ENCODE peak calls at places on chromosomes 12 and 14, in six cellular contexts. Z, U, L, G, H and O are unnamed samples.

GRCh38 chr12:113196996-113197395 is 11.5 kb downstream of the RITA1 start:
- DNase-seq in G (peak), L (peak), U (peak), Z (peak), H (no peak), O (peak)

GRCh38 chr12:132145334-132145733 is 1.1 kb downstream of the NOC4L start:
- DNase-seq in U (no peak), G (no peak), L (no peak), H (no peak), Z (no peak), O (no peak)

GRCh38 chr12:53660064-53660463 is 15.8 kb downstream of the ATP5MC2 start:
- DNase-seq in L (peak), U (no peak), G (no peak), Z (no peak), H (no peak), O (no peak)

GRCh38 chr12:3896851-3897351 is 23.7 kb upstream of the PARP11 start:
- DNase-seq in L (no peak), G (no peak), U (no peak), H (no peak), Z (no peak), O (no peak)

GRCh38 chr14:47596860-47597259 is 78.5 kb downstream of the MDGA2 start:
- DNase-seq in G (no peak), L (no peak), H (no peak), U (no peak), Z (no peak), O (no peak)

GRCh38 chr14:88380405-88380804 is 5.1 kb upstream of the SPATA7 start:
- DNase-seq in G (no peak), H (no peak), Z (no peak), U (peak), L (no peak), O (peak)

GRCh38 chr12:76784600-76785051 is 20.7 kb downstream of the ZDHHC17 start:
- DNase-seq in H (no peak), L (no peak), U (no peak), Z (no peak), G (no peak), O (peak)

GRCh38 chr12:29830391-29830790 is 46.6 kb upstream of the TMTC1 start:
- DNase-seq in L (no peak), G (no peak), U (no peak), H (no peak), Z (no peak), O (no peak)

GRCh38 chr12:104702565-104703139 is 245.9 kb downstream of the CHST11 start:
- DNase-seq in L (no peak), U (no peak), H (no peak), G (no peak), Z (no peak), O (no peak)

GRCh38 chr12:97875064-97875463 is 412.5 kb downstream of the RMST start:
- DNase-seq in G (no peak), L (no peak), H (no peak), U (no peak), Z (no peak), O (no peak)
- TF ChIP-seq BHLHE40 in G (no peak), L (no peak), H (no peak), U (no peak), Z (no peak), O (no peak)

GRCh38 chr14:33773205-33774030 is 177.5 kb downstream of the EGLN3 start:
- DNase-seq in Z (no peak), L (no peak), H (no peak), U (no peak), G (no peak), O (no peak)
- TF ChIP-seq BHLHE40 in Z (no peak), L (no peak), H (no peak), U (no peak), G (no peak), O (no peak)

DNA sequence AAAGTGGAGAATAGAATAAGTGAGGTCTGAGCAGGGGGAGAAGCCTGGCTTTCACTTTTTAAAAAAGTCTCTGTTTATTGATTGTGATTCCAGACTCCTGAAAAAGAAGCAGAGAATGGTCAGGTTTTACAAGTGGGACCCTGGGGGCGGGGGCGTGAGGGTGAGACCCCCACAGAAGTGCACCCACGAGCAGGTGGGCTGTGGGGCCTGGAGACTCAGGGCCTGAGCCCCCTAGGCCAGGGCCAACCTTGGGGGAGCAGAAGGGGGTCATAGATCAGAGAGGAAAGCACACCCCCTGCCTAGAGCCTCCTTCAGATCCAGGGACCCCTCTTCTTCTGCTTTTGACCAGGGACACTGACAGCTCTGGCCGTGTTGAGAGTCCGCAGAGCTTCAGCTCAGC is 180.3 kb downstream of the ADGRD1 start:
- DNase-seq in G (no peak), Z (no peak), U (no peak), L (no peak), H (no peak), O (no peak)
- TF ChIP-seq BHLHE40 in G (no peak), Z (no peak), U (no peak), L (no peak), H (no peak), O (no peak)

DNA sequence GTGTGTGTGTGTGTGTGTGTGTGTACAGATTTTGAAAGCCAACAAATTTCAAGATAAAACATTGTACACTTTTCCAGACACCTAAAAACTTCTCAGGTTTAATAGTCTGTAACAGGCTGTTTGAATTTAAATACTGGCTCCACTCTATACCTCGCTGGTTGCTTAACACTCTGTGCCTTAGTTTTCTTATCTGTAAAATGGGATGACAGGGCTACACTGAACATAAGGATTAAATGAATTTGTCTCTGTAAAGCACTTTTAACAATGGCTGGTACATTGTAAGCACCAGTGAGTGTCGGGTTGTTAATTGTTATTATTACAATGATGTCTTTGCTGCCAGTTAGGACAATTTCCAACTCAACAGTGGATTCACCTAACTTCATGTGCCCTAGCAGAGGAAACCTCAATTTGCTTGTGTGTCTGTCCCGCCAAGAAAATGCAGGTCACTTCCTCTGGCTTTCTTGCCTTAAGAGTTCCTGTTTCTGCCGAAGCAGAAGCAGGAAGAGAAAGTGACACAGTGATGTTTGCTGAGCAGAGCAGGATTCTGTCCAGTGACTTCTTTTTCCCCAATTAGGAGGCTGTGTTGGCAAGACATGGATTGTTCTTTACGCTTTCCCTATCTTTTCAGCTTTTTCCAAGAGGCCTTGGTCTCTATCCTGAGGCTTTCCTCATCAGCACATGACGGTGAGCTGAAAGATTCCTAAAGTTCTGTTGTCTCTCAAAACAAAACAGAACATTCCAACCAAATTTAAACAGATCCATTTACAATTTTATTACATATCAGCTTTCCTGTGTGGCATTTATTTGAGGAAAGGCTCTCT is 154.1 kb upstream of the ATP2B1 start:
- DNase-seq in L (peak), H (peak), Z (no peak), G (no peak), U (no peak), O (no peak)
- TF ChIP-seq BHLHE40 in L (no peak), H (peak), Z (no peak), G (no peak), U (no peak), O (no peak)

GRCh38 chr12:50082644-50083043 is 2.5 kb upstream of the SMARCD1 start:
- DNase-seq in H (no peak), Z (no peak), L (no peak), G (peak), U (no peak), O (no peak)
- TF ChIP-seq BHLHE40 in H (no peak), Z (no peak), L (no peak), G (no peak), U (no peak), O (no peak)

GRCh38 chr12:127393896-127394295 is 873.1 kb upstream of the TMEM132C start:
- DNase-seq in L (no peak), G (no peak), Z (no peak), U (no peak), H (no peak), O (peak)

GRCh38 chr12:127388985-127389384 is 878.0 kb upstream of the TMEM132C start:
- DNase-seq in U (no peak), L (no peak), Z (no peak), H (no peak), G (no peak), O (no peak)

GRCh38 chr12:127386723-127387122 is 880.2 kb upstream of the TMEM132C start:
- DNase-seq in L (no peak), Z (no peak), H (no peak), U (no peak), G (no peak), O (no peak)

GRCh38 chr12:127393460-127393859 is 873.5 kb upstream of the TMEM132C start:
- DNase-seq in L (no peak), Z (no peak), G (no peak), H (no peak), U (no peak), O (no peak)

DNA sequence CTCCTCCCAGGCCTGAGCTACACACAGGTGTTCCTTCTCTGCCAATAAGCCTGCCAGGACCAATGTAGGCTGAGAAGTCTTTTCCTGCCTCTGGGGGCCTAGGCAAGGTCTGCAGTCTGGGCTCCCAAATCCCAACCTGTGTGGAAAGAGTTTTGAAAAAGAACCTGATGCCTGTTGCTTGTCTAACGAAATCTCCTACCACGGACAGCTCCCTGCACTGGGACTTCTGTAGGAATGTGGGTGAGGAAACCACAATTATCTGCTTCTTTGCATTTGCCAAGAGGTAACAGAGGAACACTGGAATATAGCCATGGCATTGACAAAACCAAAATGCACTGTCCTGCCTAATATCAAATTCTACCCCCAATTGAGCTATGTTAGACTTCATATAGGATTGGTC is 877.0 kb upstream of the TMEM132C start:
- DNase-seq in U (no peak), Z (no peak), H (no peak), L (no peak), G (peak), O (peak)
- TF ChIP-seq BHLHE40 in U (no peak), Z (no peak), H (no peak), L (no peak), G (no peak), O (no peak)

GRCh38 chr14:103745424-103745823 is 29.8 kb downstream of the ZFYVE21 start:
- DNase-seq in L (no peak), Z (no peak), U (no peak), H (no peak), G (peak), O (no peak)
- TF ChIP-seq BHLHE40 in L (no peak), Z (no peak), U (no peak), H (no peak), G (no peak), O (no peak)

GRCh38 chr12:11822071-11822818 is 172.8 kb downstream of the ETV6 start:
- DNase-seq in H (peak), L (no peak), U (no peak), G (no peak), Z (no peak), O (peak)
- TF ChIP-seq BHLHE40 in H (peak), L (no peak), U (no peak), G (no peak), Z (no peak), O (no peak)

DNA sequence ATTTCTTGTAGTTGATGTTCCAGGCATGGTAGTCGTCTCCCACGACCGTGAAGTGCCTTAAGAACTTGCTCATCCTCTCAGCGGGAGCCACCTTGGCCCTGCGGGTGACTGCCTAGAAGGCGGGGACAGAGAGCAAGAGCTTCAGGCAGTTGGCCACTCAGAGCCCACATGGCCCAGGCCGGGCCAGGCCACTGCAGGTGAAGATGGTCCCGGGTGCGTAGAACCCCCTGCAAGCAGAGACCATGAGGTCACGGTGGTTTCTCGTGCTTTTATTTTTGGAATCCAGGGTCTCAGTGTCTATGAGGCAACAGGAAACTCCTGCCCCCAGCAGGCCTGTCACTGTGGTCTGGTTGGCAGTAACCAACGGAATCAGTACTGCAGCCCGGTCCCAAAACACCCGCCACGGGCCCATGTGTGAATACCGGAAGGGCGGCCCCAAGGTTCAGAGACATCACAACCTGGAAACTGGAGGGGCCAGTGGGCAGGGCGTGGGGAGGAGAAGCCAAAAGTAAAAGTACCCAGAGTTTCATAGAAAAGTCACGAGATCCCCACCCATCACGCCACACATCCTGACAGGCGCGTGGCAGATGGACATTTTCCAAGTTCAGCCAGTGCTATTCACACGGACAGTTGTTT is 27.5 kb downstream of the HVCN1 start:
- DNase-seq in U (no peak), G (no peak), L (no peak), H (peak), Z (no peak), O (no peak)
- TF ChIP-seq BHLHE40 in U (no peak), G (no peak), L (no peak), H (peak), Z (no peak), O (no peak)

GRCh38 chr12:85299058-85299457 is 19.0 kb downstream of the ALX1 start:
- DNase-seq in L (no peak), G (no peak), U (no peak), H (no peak), Z (no peak), O (no peak)
- TF ChIP-seq BHLHE40 in L (no peak), G (no peak), U (no peak), H (no peak), Z (no peak), O (no peak)